ENCODE peak calls at places on chromosome 17, in ten cellular contexts. R is CD8-positive, alpha-beta T cell; D is psoas muscle; Q is body of pancreas; A is endodermal cell; K is iPS DF 6.9; H is tibial nerve; Y is cardiac muscle cell; U is GM23338; L is uterus. G is an unnamed sample.

GRCh38 chr17:76280650-76281049 is 15.5 kb downstream of the UBALD2 start:
- DNase-seq in R (no peak), D (no peak), Q (no peak), A (no peak), K (no peak), H (no peak), Y (no peak), U (no peak), L (no peak), G (no peak)

GRCh38 chr17:54085934-54086333 is 263.2 kb downstream of the KIF2B start:
- DNase-seq in R (no peak), D (no peak), Q (no peak), A (peak; percentile 87), K (no peak), H (no peak), Y (peak; percentile 9), U (peak; percentile 55), L (no peak), G (no peak)

GRCh38 chr17:37430051-37430591 is 23.4 kb downstream of the TADA2A start:
- DNase-seq in R (no peak), D (no peak), Q (no peak), A (no peak), K (no peak), H (no peak), Y (no peak), U (no peak), L (no peak), G (no peak)

GRCh38 chr17:61410555-61411089 is 11.0 kb downstream of the TBX2 start:
- DNase-seq in R (peak; percentile 76), D (peak; percentile 82), Q (peak; percentile 53), A (peak; percentile 98), K (no peak), H (peak; percentile 78), Y (peak; percentile 89), U (peak; percentile 91), L (peak; percentile 75), G (peak; percentile 64)

GRCh38 chr17:77571141-77571540 is 387.4 kb upstream of the TNRC6C start:
- DNase-seq in R (no peak), D (no peak), Q (no peak), A (peak; percentile 56), K (no peak), H (no peak), Y (no peak), U (peak; percentile 39), L (no peak), G (no peak)

GRCh38 chr17:49486012-49486641 is 9.0 kb upstream of the NGFR start:
- DNase-seq in R (no peak), D (no peak), Q (no peak), A (peak; percentile 98), K (peak; percentile 87), H (no peak), Y (peak; percentile 36), U (peak; percentile 97), L (no peak), G (no peak)

GRCh38 chr17:80416940-80417293 is 1.9 kb downstream of the ENDOV start:
- DNase-seq in R (no peak), D (no peak), Q (no peak), A (no peak), K (no peak), H (no peak), Y (no peak), U (no peak), L (no peak), G (no peak)

GRCh38 chr17:51601622-51602261 is 341.4 kb downstream of the UTP18 start:
- DNase-seq in R (no peak), D (no peak), Q (no peak), A (no peak), K (no peak), H (no peak), Y (no peak), U (no peak), L (no peak), G (no peak)

GRCh38 chr17:41904242-41904841 is 14.4 kb downstream of the ACLY start:
- DNase-seq in R (no peak), D (no peak), Q (no peak), A (no peak), K (no peak), H (no peak), Y (no peak), U (no peak), L (no peak), G (no peak)
- H3K27me3 ChIP-seq in R (no peaks in the 10 kb centered on the region), D (no peaks in the 10 kb centered on the region), Q (no peaks in the 10 kb centered on the region), A (no peaks in the 10 kb centered on the region), K (no peaks in the 10 kb centered on the region), H (no peaks in the 10 kb centered on the region), Y (no peaks in the 10 kb centered on the region), U (no peaks in the 10 kb centered on the region), L (no peaks in the 10 kb centered on the region), G (no peaks in the 10 kb centered on the region)

GRCh38 chr17:10742431-10742830 is 12.6 kb upstream of the TMEM220 start:
- DNase-seq in R (no peak), D (no peak), Q (no peak), A (no peak), K (no peak), H (no peak), Y (no peak), U (no peak), L (no peak), G (no peak)

GRCh38 chr17:10744509-10745000 is 14.7 kb upstream of the TMEM220 start:
- DNase-seq in R (peak; percentile 17), D (no peak), Q (no peak), A (no peak), K (no peak), H (no peak), Y (no peak), U (no peak), L (no peak), G (no peak)

GRCh38 chr17:10741416-10742140 is 11.8 kb upstream of the TMEM220 start:
- DNase-seq in R (no peak), D (no peak), Q (no peak), A (no peak), K (no peak), H (no peak), Y (no peak), U (no peak), L (peak; percentile 1), G (no peak)

GRCh38 chr17:10745231-10745630 is 15.4 kb upstream of the TMEM220 start:
- DNase-seq in R (no peak), D (no peak), Q (no peak), A (no peak), K (no peak), H (no peak), Y (no peak), U (no peak), L (no peak), G (no peak)

DNA sequence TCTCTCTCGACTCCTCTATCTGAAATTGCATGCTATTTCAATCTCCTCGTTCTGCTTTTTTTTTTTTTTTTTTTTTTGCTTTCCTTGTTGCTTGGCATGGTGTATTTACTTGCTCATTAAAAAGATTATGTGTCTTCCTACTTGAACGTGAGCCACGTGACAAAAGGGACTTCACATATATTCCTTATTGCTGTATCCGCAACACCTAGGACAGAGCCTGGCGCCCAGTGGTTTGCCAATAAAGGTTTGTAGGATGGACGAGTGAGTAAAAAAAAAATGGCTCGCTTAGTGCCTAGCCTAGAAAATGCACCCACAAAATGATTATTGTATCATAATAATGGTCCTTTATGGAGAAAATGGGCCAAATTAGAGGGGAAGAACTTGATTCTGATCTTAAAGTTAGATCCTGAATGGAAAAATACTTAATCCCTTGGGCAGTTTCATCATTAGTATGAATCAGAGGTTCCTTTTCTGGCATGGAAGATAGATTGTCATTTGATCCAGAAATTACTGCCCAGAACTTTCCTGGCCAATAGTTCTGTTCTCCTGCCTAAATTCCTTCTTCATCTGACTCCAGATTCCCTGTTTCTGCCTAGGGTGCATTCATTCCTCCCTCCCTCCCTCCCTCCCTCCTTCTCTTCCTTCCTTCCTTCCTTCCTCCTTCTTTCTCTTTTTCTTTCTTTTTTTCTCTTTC is 13.6 kb upstream of the TMEM220 start:
- DNase-seq in R (no peak), D (no peak), Q (no peak), A (peak; percentile 17), K (no peak), H (no peak), Y (no peak), U (no peak), L (no peak), G (no peak)
- H3K4me1 ChIP-seq in R (peaks cover 20% of the 10 kb centered on the region), D (peaks cover 4% of the 10 kb centered on the region), Q (peaks cover 9% of the 10 kb centered on the region), A (no peaks in the 10 kb centered on the region), K (no peaks in the 10 kb centered on the region), H (peaks cover 13% of the 10 kb centered on the region), Y (peaks cover 21% of the 10 kb centered on the region), U (peaks cover 7% of the 10 kb centered on the region), L (no peaks in the 10 kb centered on the region), G (no peaks in the 10 kb centered on the region)

DNA sequence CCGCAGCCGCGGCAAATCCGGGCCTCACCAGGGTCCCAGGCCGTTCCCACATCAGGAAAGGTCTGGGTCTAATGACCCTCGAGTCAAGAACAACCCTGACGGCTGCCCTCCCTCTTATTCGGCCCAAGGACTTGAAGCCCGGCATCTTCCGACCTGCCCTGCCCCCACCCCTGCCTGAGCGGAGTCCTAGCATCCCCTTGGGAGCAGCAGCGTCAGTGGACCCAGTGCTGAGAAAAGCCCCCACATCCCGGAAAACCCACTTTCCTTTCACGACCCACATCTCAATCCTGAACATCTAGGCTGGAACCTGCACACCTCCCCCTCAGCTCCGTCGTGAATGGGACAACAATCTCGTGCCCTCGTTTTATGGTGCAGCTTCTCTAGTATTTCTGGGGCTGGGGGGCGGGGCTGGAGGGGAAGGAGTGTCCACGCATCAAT is 796 bp downstream of the TMEM88 start:
- DNase-seq in R (no peak), D (peak; percentile 68), Q (no peak), A (no peak), K (no peak), H (peak; percentile 25), Y (no peak), U (no peak), L (peak; percentile 55), G (no peak)
- H3K4me3 ChIP-seq in R (peak overlapping the region; percentile 98), D (peak overlapping the region; percentile 86), Q (no peak overlapping the region), A (peak overlapping the region; percentile 93), K (no peak overlapping the region), H (peak overlapping the region; percentile 67), Y (peak overlapping the region; percentile 58), U (peak overlapping the region; percentile 55), L (peak overlapping the region; percentile 6), G (peak overlapping the region; percentile 86)

DNA sequence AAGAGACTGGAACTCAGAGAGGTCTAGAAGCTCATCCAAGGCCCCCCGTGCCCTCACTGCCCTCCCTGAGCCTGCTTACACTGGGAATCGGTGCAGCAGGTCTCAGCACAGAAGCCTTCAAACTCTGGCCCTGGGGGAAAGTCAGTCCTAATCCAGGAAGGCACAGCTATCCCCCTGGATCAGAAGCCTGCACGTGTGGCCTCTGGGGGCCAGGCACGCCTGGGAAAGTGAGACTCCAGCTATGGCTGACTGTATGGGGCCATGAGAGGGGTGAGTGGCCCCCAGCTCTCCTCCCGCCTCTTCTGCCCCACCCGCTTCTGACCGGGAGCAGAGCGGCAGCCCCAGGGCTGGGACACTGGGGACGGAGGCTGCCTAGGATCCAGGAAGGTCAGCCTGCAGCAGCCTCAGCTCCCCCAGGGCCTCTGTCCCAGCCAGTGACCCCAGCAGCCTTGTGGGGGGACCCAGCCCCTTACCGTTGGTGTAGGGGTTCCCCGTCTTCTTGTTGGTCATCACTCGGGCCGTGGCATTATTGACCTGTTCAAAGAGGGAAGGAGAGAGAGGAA is 26.6 kb downstream of the ENGASE start:
- DNase-seq in R (no peak), D (no peak), Q (no peak), A (no peak), K (no peak), H (no peak), Y (peak; percentile 15), U (no peak), L (no peak), G (no peak)
- H3K27me3 ChIP-seq in R (no peaks in the 10 kb centered on the region), D (peaks cover 25% of the 10 kb centered on the region), Q (no peaks in the 10 kb centered on the region), A (no peaks in the 10 kb centered on the region), K (no peaks in the 10 kb centered on the region), H (peaks cover 88% of the 10 kb centered on the region), Y (peaks cover 14% of the 10 kb centered on the region), U (no peaks in the 10 kb centered on the region), L (no peaks in the 10 kb centered on the region), G (peaks cover 62% of the 10 kb centered on the region)